ENCODE peak calls at places on chromosomes 12 and 14, in nine cellular contexts. B is suprapubic skin, J is brain microvascular endothelial cell, L is GM23248, X is Karpas-422, Q is breast epithelium, H is HL-60, Z is left lung, R is Panc1. U is an unnamed sample. For H3K27me3, the result is how much of the 10 kb centered on the place peaks cover.

GRCh38 chr14:90288646-90289355 is 32.4 kb downstream of the PSMC1 start:
- DNase-seq in H (no peak), J (no peak), X (no peak), R (no peak), L (no peak), Q (no peak), Z (no peak), B (no peak), U (no peak)

GRCh38 chr14:75306917-75307699 is 28.5 kb downstream of the FOS start:
- DNase-seq in X (peak), L (peak), Z (no peak), Q (no peak), R (no peak), B (peak), H (no peak), J (no peak), U (no peak)

GRCh38 chr12:69440016-69440415 is 30.2 kb upstream of the FRS2 start:
- DNase-seq in Z (no peak), J (no peak), B (no peak), X (no peak), L (no peak), H (no peak), Q (no peak), R (no peak), U (no peak)

GRCh38 chr14:53190938-53191337 is 37.8 kb upstream of the DDHD1 start:
- DNase-seq in X (no peak), L (peak), J (no peak), R (no peak), Z (no peak), B (no peak), H (no peak), Q (no peak), U (no peak)

GRCh38 chr12:103114296-103115055 is 157.0 kb downstream of the ASCL1 start:
- DNase-seq in J (no peak), Z (no peak), X (peak), L (no peak), Q (no peak), R (no peak), B (no peak), H (no peak), U (no peak)

GRCh38 chr12:21774358-21775129 is at the start of gene KCNJ8:
- DNase-seq in Z (peak), J (peak), B (peak), X (no peak), H (no peak), Q (no peak), L (peak), R (no peak), U (peak)

GRCh38 chr14:101355284-101355683 is 206.0 kb upstream of the DIO3 start:
- DNase-seq in Z (no peak), H (no peak), L (no peak), J (no peak), X (no peak), Q (peak), B (peak), R (no peak), U (no peak)

GRCh38 chr12:22743700-22744099 is 118.7 kb downstream of the ETNK1 start:
- DNase-seq in L (no peak), Q (no peak), J (no peak), B (no peak), R (no peak), X (no peak), H (no peak), Z (no peak), U (no peak)

GRCh38 chr14:53356361-53357150 is 203.4 kb upstream of the DDHD1 start:
- DNase-seq in R (no peak), X (no peak), B (no peak), H (no peak), Q (no peak), L (peak), Z (no peak), J (peak), U (no peak)

GRCh38 chr12:11959117-11959823 is 111.5 kb upstream of the BCL2L14 start:
- DNase-seq in X (no peak), B (no peak), J (peak), L (no peak), Q (no peak), Z (no peak), H (no peak), R (no peak), U (no peak)

GRCh38 chr12:91222746-91223145 is 40.1 kb upstream of the DCN start:
- DNase-seq in X (no peak), J (peak), Q (no peak), B (no peak), R (no peak), L (peak), Z (no peak), H (no peak), U (no peak)

GRCh38 chr12:15648564-15648963 is 140.6 kb downstream of the EPS8 start:
- DNase-seq in H (no peak), L (peak), Z (no peak), Q (no peak), R (no peak), J (no peak), B (no peak), X (no peak), U (no peak)

GRCh38 chr14:75861161-75861621 is 120.6 kb downstream of the TGFB3 start:
- DNase-seq in R (no peak), H (no peak), X (no peak), L (peak), Z (no peak), Q (no peak), J (peak), B (no peak), U (no peak)

GRCh38 chr14:42428996-42429395 is 822.3 kb downstream of the LRFN5 start:
- DNase-seq in J (no peak), Q (no peak), Z (no peak), L (no peak), H (no peak), B (no peak), R (no peak), X (peak), U (no peak)

GRCh38 chr12:80979821-80980220 is 42.1 kb upstream of the LIN7A start:
- DNase-seq in Q (no peak), H (no peak), R (no peak), X (no peak), Z (no peak), J (no peak), B (no peak), L (no peak), U (no peak)

GRCh38 chr14:44453433-44454171 is 53.5 kb downstream of the FSCB start:
- DNase-seq in R (no peak), Z (no peak), J (no peak), Q (no peak), H (no peak), B (no peak), L (no peak), X (peak), U (no peak)

DNA sequence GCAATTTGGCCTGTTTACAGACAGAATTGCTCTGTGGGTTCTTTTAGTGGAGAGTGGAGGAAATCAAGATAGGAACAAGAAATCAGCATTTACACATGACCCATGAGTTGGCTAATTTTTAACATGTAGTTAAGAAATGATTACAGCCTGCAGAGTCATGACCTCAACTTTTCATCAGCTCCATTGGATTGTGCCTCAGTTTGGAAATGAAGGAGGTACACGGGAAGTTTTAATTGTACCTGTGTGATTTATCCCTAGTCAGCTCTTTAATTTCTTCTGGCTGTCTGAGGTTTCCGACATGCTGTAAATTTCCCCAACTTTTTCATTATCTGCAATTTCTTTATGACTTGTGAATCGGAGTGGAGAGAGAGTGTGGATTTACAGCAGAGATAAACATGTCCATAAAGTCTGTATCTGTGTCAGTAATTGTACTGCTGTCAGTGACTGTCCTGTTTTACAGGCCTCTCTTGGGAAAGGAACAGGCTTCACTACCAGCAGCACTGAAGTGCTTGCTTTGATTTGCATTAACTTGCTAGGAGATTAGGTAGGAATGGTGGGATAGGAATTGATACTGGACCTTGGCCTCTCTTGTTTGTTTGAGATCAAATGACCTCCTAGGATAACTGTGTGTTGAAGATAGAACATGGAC is 49.2 kb downstream of the LIN52 start:
- DNase-seq in R (no peak), Z (no peak), B (no peak), H (no peak), J (no peak), X (no peak), Q (no peak), L (no peak), U (no peak)
- H3K4me3 ChIP-seq in R (no peak), Z (no peak), B (no peak), H (no peak), J (no peak), X (no peak), Q (no peak), L (no peak), U (no peak)

DNA sequence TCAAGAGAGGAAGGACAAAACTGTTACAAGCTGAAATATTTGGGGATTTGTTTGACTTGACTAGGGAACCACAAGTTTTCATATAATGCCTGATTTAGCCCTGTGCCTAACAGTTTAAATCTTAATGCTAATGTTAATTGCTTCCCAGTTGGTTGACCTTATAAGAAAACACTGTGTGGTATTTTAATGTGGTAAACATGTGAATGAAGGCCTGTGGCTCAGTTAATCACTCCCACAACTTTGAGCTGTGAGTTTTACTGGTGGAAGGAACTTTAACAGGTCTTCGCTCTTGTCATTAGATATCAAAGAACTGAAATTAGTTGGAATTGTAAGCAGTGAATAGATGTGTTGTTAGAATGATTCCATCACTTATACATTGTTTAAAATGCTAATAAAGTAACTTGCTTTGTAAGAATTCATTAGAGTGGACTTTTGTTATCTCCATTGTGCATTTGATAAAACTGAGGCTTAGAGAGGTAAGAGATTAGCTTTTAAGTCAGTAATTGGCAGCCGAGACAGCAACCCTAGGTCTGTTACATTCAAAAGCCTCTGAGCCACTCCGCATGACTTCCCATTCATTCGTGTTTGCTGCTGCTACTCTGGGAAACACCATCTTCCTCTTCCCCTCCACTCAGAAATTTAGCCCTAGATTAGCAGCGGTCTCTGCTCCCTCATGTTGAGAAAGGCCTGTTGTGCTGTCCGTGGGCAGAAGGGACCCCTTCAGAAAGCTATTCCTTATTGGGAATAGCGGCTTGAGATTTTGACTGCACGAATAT is 1.0 kb upstream of the TBK1 start:
- DNase-seq in B (no peak), L (peak), H (peak), Q (no peak), R (no peak), Z (no peak), J (peak), X (peak), U (no peak)
- H3K27ac ChIP-seq in B (no peak), L (peak), H (peak), Q (no peak), R (peak), Z (peak), J (no peak), X (peak), U (peak)

DNA sequence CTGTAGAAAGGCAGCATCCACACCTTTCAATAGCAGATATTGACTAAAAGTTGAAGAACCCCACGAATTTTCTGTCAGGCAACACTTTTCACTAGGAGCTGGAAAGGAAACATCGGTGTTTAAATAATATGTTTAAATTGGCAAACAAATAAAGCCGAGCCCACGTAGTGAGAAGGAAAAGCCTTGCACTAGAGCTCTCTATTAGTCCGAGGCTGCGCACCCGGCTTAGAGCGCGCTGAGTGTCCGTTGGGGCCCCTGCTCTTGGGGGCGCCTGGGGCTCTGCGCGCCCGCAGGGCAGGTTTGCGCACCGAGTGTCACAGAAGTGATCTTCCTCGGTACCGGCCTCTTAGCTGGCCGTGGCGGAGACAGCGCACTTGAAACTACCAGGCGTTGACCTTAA is 6.4 kb downstream of the TTC6 start:
- DNase-seq in H (no peak), X (no peak), Q (no peak), R (no peak), L (no peak), Z (no peak), B (no peak), J (no peak), U (no peak)
- H3K27me3 ChIP-seq in H (under half), X (under half), Q (under half), R (under half), L (half or more), Z (half or more), B (half or more), J (half or more), U (under half)

GRCh38 chr14:102524026-102524450 is 14.5 kb upstream of the ANKRD9 start:
- DNase-seq in L (no peak), B (no peak), H (no peak), X (no peak), Z (no peak), R (no peak), J (no peak), Q (no peak), U (no peak)
- H3K4me3 ChIP-seq in L (peak), B (peak), H (peak), X (peak), Z (peak), R (peak), J (peak), Q (peak), U (peak)

GRCh38 chr14:80906946-80907345 is 34.6 kb downstream of the CEP128 start:
- DNase-seq in X (no peak), R (no peak), Q (no peak), J (no peak), H (no peak), B (no peak), L (peak), Z (no peak), U (no peak)
- H3K27ac ChIP-seq in X (no peak), R (no peak), Q (no peak), J (no peak), H (no peak), B (no peak), L (no peak), Z (no peak), U (no peak)

GRCh38 chr12:49342914-49343731 is 3.6 kb upstream of the DNAJC22 start:
- DNase-seq in R (no peak), H (no peak), Q (no peak), B (peak), L (peak), X (peak), Z (no peak), J (no peak), U (no peak)
- H3K27me3 ChIP-seq in R (under half), H (half or more), Q (under half), B (half or more), L (half or more), X (under half), Z (half or more), J (under half), U (under half)

GRCh38 chr12:54412786-54413185 is 6.3 kb downstream of the ITGA5 start:
- DNase-seq in J (no peak), B (no peak), X (no peak), Z (no peak), Q (no peak), L (peak), R (no peak), H (no peak), U (no peak)
- H3K4me3 ChIP-seq in J (no peak), B (peak), X (no peak), Z (no peak), Q (peak), L (peak), R (no peak), H (peak), U (peak)

GRCh38 chr12:14638066-14638465 is 58.3 kb downstream of the GUCY2C start:
- DNase-seq in Q (no peak), X (no peak), H (no peak), Z (no peak), R (no peak), J (no peak), L (no peak), B (no peak), U (no peak)
- H3K27ac ChIP-seq in Q (no peak), X (no peak), H (no peak), Z (no peak), R (no peak), J (no peak), L (no peak), B (no peak), U (no peak)

U was measured in thoracic aorta.